ENCODE peak calls at places on chromosomes 3 and 15, in four cellular contexts. C, N, P and U are unnamed samples.
A peak's percentile ranks its signal among the peaks of the same experiment; 100 is the strongest.

GRCh38 chr3:188944108-188944507 is 227.7 kb upstream of the TPRG1 start:
- DNase-seq in C (no peak), N (no peak), P (no peak), U (no peak)

GRCh38 chr3:178382388-178383061 is 153.7 kb upstream of the KCNMB2 start:
- DNase-seq in C (no peak), N (no peak), P (no peak), U (no peak)

GRCh38 chr15:92903588-92903955 is 3.4 kb downstream of the CHD2 start:
- DNase-seq in C (no peak), N (no peak), P (no peak), U (no peak)

GRCh38 chr3:56288258-56288657 is 180.0 kb downstream of the ERC2 start:
- DNase-seq in C (no peak), N (no peak), P (no peak), U (no peak)

GRCh38 chr3:38588276-38588971 is 61.1 kb downstream of the SCN5A start:
- DNase-seq in C (no peak), N (peak; percentile 78), P (no peak), U (peak; percentile 8)

GRCh38 chr3:111156506-111156905 is 84.9 kb downstream of the NECTIN3 start:
- DNase-seq in C (no peak), N (no peak), P (no peak), U (no peak)

GRCh38 chr3:172305552-172305951 is 142.7 kb downstream of the GHSR start:
- DNase-seq in C (peak; percentile 43), N (no peak), P (peak; percentile 66), U (no peak)

GRCh38 chr15:56804908-56805307 is 71.6 kb upstream of the ZNF280D start:
- DNase-seq in C (no peak), N (no peak), P (no peak), U (no peak)

GRCh38 chr3:24523988-24524727 is 29.5 kb upstream of the THRB start:
- DNase-seq in C (peak; percentile 63), N (no peak), P (peak; percentile 22), U (no peak)

GRCh38 chr3:136498919-136499447 is 248.8 kb downstream of the PCCB start:
- DNase-seq in C (no peak), N (no peak), P (no peak), U (no peak)

GRCh38 chr3:60079076-60079475 is 1029.3 kb upstream of the CFAP20DC start:
- DNase-seq in C (no peak), N (no peak), P (no peak), U (no peak)

GRCh38 chr3:60281970-60282369 is 969.3 kb downstream of the FHIT start:
- DNase-seq in C (no peak), N (no peak), P (no peak), U (no peak)

GRCh38 chr3:116896116-116896515 is 186.5 kb downstream of the TUSC7 start:
- DNase-seq in C (peak; percentile 30), N (no peak), P (no peak), U (no peak)

GRCh38 chr3:111315911-111316310 is 226.1 kb upstream of the CD96 start:
- DNase-seq in C (no peak), N (no peak), P (no peak), U (no peak)

GRCh38 chr3:123773681-123774431 is 110.3 kb downstream of the MYLK start:
- DNase-seq in C (no peak), N (peak; percentile 87), P (no peak), U (peak; percentile 81)

GRCh38 chr15:96336643-96337353 is 6.3 kb downstream of the NR2F2 start:
- DNase-seq in C (no peak), N (peak; percentile 81), P (no peak), U (peak; percentile 65)

GRCh38 chr3:197308591-197308990 is 10.2 kb upstream of the DLG1 start:
- DNase-seq in C (no peak), N (no peak), P (no peak), U (no peak)

GRCh38 chr15:70788114-70789049 is 25.0 kb upstream of the UACA start:
- DNase-seq in C (no peak), N (no peak), P (no peak), U (no peak)

GRCh38 chr3:113238503-113238902 is 27.1 kb downstream of the BOC start:
- DNase-seq in C (no peak), N (no peak), P (no peak), U (no peak)
- TF ChIP-seq CTCF in C (no peak), N (no peak), P (no peak), U (no peak)

DNA sequence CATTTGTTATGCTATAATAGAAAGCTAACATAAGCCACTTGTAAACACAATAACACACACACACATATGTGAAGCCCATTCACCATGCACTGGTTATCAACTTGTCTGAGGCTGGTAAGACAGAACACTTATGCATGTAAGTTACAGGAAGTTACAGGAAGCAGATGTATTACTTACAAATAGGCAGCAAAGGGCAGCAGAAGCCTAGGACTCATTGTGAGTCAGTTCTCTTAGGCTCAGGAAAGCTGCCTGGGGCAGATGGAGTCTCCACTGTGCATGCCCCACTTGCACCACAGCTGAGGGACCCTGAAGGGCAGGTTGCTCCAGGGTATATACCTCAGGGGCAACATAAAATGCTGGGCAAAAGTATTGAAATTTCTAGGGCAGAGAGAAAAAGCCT is 748.8 kb upstream of the CCDC54 start:
- DNase-seq in C (no peak), N (no peak), P (no peak), U (no peak)
- TF ChIP-seq CTCF in C (no peak), N (no peak), P (no peak), U (no peak)

DNA sequence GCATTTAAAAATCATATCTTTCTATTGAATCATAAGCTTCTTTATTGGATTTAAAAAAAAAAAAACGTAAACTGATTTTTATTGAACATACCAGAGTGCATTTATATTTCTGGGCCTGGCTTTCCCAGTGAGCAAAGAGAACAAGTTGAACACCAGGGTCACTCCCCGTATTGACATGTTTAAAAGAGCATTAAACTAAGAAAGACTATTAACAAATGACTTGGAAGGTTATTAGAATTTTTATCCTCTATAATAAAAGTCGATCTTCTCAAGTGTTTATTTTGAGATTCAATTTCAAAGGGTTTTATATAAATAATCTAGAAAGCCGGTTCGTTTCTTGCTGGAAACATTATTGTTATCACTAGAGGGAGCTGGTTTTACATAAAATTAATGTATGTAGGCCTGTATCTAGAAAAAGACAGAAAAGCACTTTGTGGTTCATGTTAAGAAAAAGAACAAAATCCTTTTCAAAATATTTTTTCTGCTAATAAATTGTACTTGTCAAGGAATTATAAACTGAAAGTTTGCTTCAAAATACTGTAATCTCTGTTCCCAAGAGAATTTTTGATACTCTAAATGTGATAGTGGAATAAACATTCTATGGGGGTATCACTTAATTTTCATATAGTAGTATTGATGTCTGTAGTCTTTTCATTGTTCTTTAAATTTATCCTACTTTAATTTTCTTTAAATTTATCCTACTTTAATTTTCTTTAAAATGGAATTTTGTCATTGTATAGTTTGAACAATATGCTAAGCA is 321.8 kb upstream of the MME start:
- DNase-seq in C (peak; percentile 17), N (no peak), P (no peak), U (no peak)
- TF ChIP-seq CTCF in C (peak; percentile 66), N (no peak), P (no peak), U (peak; percentile 46)

GRCh38 chr15:74170083-74170844 is 3.2 kb upstream of the ISLR start:
- DNase-seq in C (no peak), N (peak; percentile 70), P (no peak), U (no peak)
- TF ChIP-seq CTCF in C (no peak), N (no peak), P (no peak), U (no peak)